ENCODE peak calls at places on chromosome 17, in seven cellular contexts. Y is endodermal cell; V is mesenchymal stem cell; W is PC-3; I is adipocyte; A is breast epithelium; F is CD8-positive, alpha-beta T cell. B is an unnamed sample.
A peak's percentile ranks its signal among the peaks of the same experiment; 100 is the strongest.

GRCh38 chr17:58010067-58010799 is 3.2 kb upstream of the SRSF1 start:
- DNase-seq in I (no peak), A (no peak), V (no peak), W (no peak), Y (no peak), F (no peak), B (no peak)

GRCh38 chr17:34566201-34566600 is 13.2 kb upstream of the TMEM132E start:
- DNase-seq in Y (no peak), F (no peak), I (no peak), A (no peak), V (no peak), W (no peak), B (no peak)

GRCh38 chr17:282000-282911 is 70.4 kb downstream of the RPH3AL start:
- DNase-seq in Y (no peak), A (no peak), F (no peak), V (no peak), I (peak; percentile 30), W (no peak), B (no peak)

GRCh38 chr17:34442387-34443111 is 79.5 kb upstream of the CCL1 start:
- DNase-seq in I (no peak), F (no peak), V (no peak), W (no peak), A (no peak), Y (no peak), B (no peak)

GRCh38 chr17:43020789-43021738 is 1.1 kb downstream of the VAT1 start:
- DNase-seq in W (peak; percentile 40), A (peak; percentile 77), F (peak; percentile 46), Y (peak; percentile 89), V (peak; percentile 91), I (peak; percentile 80), B (peak; percentile 39)

GRCh38 chr17:43702636-43703035 is 40.9 kb upstream of the MEOX1 start:
- DNase-seq in I (no peak), W (no peak), Y (peak; percentile 87), A (no peak), V (no peak), F (no peak), B (no peak)

GRCh38 chr17:75416006-75416405 is 10.5 kb upstream of the GRB2 start:
- DNase-seq in F (no peak), A (no peak), W (no peak), Y (no peak), I (no peak), V (no peak), B (no peak)

GRCh38 chr17:75783069-75783783 is 1.4 kb upstream of the UNK start:
- DNase-seq in A (no peak), W (peak; percentile 97), Y (no peak), I (peak; percentile 88), V (peak; percentile 79), F (no peak), B (no peak)

GRCh38 chr17:81035389-81036127 is 607 bp downstream of the BAIAP2 start:
- DNase-seq in A (no peak), W (peak; percentile 38), V (peak; percentile 46), F (no peak), Y (peak; percentile 78), I (peak; percentile 55), B (no peak)

GRCh38 chr17:75670868-75671267 is 3.7 kb downstream of the SAP30BP start:
- DNase-seq in W (no peak), Y (no peak), A (no peak), I (no peak), F (no peak), V (no peak), B (no peak)

GRCh38 chr17:27244481-27245223 is 49.3 kb upstream of the WSB1 start:
- DNase-seq in I (peak; percentile 97), V (peak; percentile 96), W (peak; percentile 68), Y (peak; percentile 83), F (no peak), A (peak; percentile 78), B (peak; percentile 91)

GRCh38 chr17:9677411-9677810 is 32.1 kb downstream of the USP43 start:
- DNase-seq in W (peak; percentile 45), A (no peak), I (no peak), Y (peak; percentile 53), V (no peak), F (no peak), B (no peak)

GRCh38 chr17:18224428-18225120 is 861 bp upstream of the LLGL1 start:
- DNase-seq in F (no peak), Y (peak; percentile 98), W (no peak), A (no peak), I (peak; percentile 32), V (peak; percentile 50), B (no peak)

GRCh38 chr17:55726440-55726839 is 3.8 kb upstream of the TMEM100 start:
- DNase-seq in A (peak; percentile 25), Y (no peak), I (peak; percentile 94), W (peak; percentile 70), F (no peak), V (peak; percentile 54), B (no peak)

GRCh38 chr17:42200702-42201101 is 6.4 kb upstream of the GHDC start:
- DNase-seq in I (no peak), A (no peak), F (no peak), Y (no peak), V (no peak), W (no peak), B (no peak)

GRCh38 chr17:81306898-81307510 is 11.9 kb upstream of the SLC38A10 start:
- DNase-seq in A (no peak), V (no peak), W (no peak), F (no peak), Y (no peak), I (no peak), B (no peak)

GRCh38 chr17:49991409-49991808 is 3.6 kb downstream of the DLX3 start:
- DNase-seq in V (no peak), A (no peak), W (no peak), F (no peak), Y (peak; percentile 44), I (no peak), B (no peak)

GRCh38 chr17:49992933-49993422 is 2.0 kb downstream of the DLX3 start:
- DNase-seq in W (no peak), I (no peak), A (no peak), F (no peak), V (no peak), Y (no peak), B (no peak)

GRCh38 chr17:49990921-49991320 is 4.1 kb downstream of the DLX3 start:
- DNase-seq in A (no peak), Y (no peak), I (no peak), V (no peak), F (no peak), W (no peak), B (no peak)

GRCh38 chr17:49993423-49994037 is 1.5 kb downstream of the DLX3 start:
- DNase-seq in F (no peak), Y (peak; percentile 92), A (no peak), V (no peak), W (peak; percentile 40), I (peak; percentile 60), B (no peak)

GRCh38 chr17:49992191-49992932 is 2.7 kb downstream of the DLX3 start:
- DNase-seq in F (no peak), V (no peak), Y (peak; percentile 54), A (no peak), I (no peak), W (no peak), B (no peak)
- H3K4me3 ChIP-seq in F (no peak overlapping the region), V (no peak overlapping the region), Y (no peak overlapping the region), A (no peak overlapping the region), I (peak overlapping the region; percentile 80), W (no peak overlapping the region), B (no peak overlapping the region)

DNA sequence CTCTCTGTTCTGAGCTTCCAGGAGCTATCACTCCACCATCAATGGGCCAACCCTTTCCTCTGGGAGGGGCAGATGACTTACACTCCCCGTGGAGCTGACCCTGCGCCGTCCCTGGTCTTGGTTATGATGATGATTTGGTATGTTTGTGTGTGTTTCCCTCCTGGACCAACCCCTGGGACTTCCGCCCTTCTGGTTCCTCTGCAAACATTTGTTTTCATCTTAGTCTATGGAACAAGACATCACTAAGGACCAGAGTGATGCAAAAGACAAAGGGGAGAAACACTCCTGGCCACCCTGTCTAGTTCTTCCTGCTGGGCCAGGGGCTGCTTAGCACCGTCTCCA is 13.7 kb downstream of the CBX4 start:
- DNase-seq in V (no peak), I (no peak), Y (no peak), A (no peak), F (no peak), W (no peak), B (no peak)
- H3K27me3 ChIP-seq in V (peaks cover 8% of the 10 kb centered on the region), I (peaks cover 36% of the 10 kb centered on the region), Y (peaks cover 70% of the 10 kb centered on the region), A (no peaks in the 10 kb centered on the region), F (no peaks in the 10 kb centered on the region), W (no peaks in the 10 kb centered on the region), B (no peaks in the 10 kb centered on the region)

DNA sequence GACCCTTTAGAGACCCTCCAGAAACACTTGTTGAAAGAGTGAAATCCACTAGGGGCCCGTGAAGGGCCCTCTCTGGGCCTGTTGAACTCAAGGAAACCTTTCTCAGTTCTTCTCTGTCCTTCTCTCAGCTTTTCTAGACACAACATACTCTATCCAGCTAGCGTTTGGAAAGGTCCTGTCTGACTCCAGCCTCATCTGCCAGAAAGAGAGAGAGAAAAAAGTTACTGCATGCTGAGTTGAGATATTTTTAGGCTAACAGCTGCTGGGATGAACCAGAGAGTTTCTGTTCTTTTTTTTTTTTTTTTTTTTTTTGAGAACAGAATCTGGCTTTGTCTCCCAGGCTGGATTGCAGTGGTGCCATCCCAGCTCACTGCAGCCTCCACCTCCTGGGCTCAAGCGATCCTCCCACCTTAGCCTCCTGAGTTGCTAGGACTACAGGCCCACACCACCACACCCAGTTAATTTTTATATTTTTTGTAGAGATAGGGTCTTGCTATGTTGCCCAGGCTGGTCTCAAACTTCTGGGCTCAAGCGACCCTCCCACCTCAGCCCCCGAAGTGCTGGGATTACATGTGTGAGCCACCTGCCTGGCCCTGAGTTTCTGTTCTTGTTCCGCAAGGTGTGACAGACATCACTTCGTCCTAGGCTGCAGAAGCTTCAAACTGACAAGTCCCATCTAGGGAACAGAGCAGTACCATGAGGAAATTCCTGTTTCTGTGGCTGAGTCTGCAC is 14.9 kb upstream of the TEX2 start:
- DNase-seq in Y (no peak), W (no peak), A (no peak), F (no peak), V (peak; percentile 26), I (no peak), B (no peak)
- H3K4me3 ChIP-seq in Y (no peak overlapping the region), W (no peak overlapping the region), A (no peak overlapping the region), F (no peak overlapping the region), V (no peak overlapping the region), I (no peak overlapping the region), B (no peak overlapping the region)

GRCh38 chr17:5719976-5720375 is 135.7 kb upstream of the NLRP1 start:
- DNase-seq in A (no peak), W (no peak), V (peak; percentile 42), I (no peak), Y (no peak), F (no peak), B (no peak)

GRCh38 chr17:5711344-5711743 is 127.0 kb upstream of the NLRP1 start:
- DNase-seq in V (no peak), A (no peak), F (no peak), W (no peak), I (no peak), Y (peak; percentile 69), B (no peak)

GRCh38 chr17:5715478-5715877 is 131.2 kb upstream of the NLRP1 start:
- DNase-seq in F (no peak), A (no peak), I (no peak), V (peak; percentile 15), Y (no peak), W (no peak), B (no peak)

GRCh38 chr17:5718751-5719150 is 134.4 kb upstream of the NLRP1 start:
- DNase-seq in F (no peak), I (no peak), W (no peak), V (no peak), A (no peak), Y (no peak), B (no peak)

GRCh38 chr17:5714993-5715392 is 130.7 kb upstream of the NLRP1 start:
- DNase-seq in W (no peak), Y (no peak), F (no peak), I (no peak), V (no peak), A (no peak), B (no peak)
- H3K27me3 ChIP-seq in W (no peaks in the 10 kb centered on the region), Y (no peaks in the 10 kb centered on the region), F (peaks cover 5% of the 10 kb centered on the region), I (peaks cover 65% of the 10 kb centered on the region), V (peaks cover 31% of the 10 kb centered on the region), A (no peaks in the 10 kb centered on the region), B (no peaks in the 10 kb centered on the region)

B was measured in ascending aorta.